ENCODE peak calls at places on chromosome 4, in seven cellular contexts. P, E, F, G, W, N and R are unnamed samples.

GRCh38 chr4:3829954-3830773 is 64.0 kb downstream of the ADRA2C start:
- DNase-seq in P (no peak), E (no peak), F (peak), G (no peak), W (no peak), N (no peak), R (no peak)

GRCh38 chr4:118869808-118870342 is 18.8 kb upstream of the SYNPO2 start:
- DNase-seq in P (no peak), E (no peak), F (no peak), G (no peak), W (no peak), N (no peak), R (no peak)

GRCh38 chr4:168384437-168385141 is 66.0 kb upstream of the DDX60 start:
- DNase-seq in P (no peak), E (peak), F (no peak), G (no peak), W (no peak), N (no peak), R (no peak)

GRCh38 chr4:164413743-164414142 is 340.2 kb upstream of the SMIM31 start:
- DNase-seq in P (no peak), E (no peak), F (no peak), G (no peak), W (no peak), N (no peak), R (no peak)

GRCh38 chr4:53764761-53765490 is 173.6 kb upstream of the LNX1 start:
- DNase-seq in P (no peak), E (no peak), F (no peak), G (no peak), W (no peak), N (no peak), R (no peak)

GRCh38 chr4:151537726-151538125 is 128.8 kb downstream of the FHIP1A start:
- DNase-seq in P (no peak), E (no peak), F (no peak), G (no peak), W (no peak), N (no peak), R (no peak)

GRCh38 chr4:11424000-11424399 is 4.7 kb downstream of the HS3ST1 start:
- DNase-seq in P (peak), E (no peak), F (peak), G (peak), W (peak), N (no peak), R (peak)

GRCh38 chr4:110823251-110823650 is 200.4 kb upstream of the PITX2 start:
- DNase-seq in P (no peak), E (no peak), F (no peak), G (no peak), W (no peak), N (no peak), R (no peak)

GRCh38 chr4:82785248-82786003 is 13.2 kb downstream of the SCD5 start:
- DNase-seq in P (no peak), E (no peak), F (no peak), G (no peak), W (no peak), N (no peak), R (no peak)

GRCh38 chr4:144754562-144755410 is 108.8 kb downstream of the HHIP start:
- DNase-seq in P (no peak), E (no peak), F (peak), G (no peak), W (no peak), N (no peak), R (peak)

GRCh38 chr4:184282251-184282713 is 64.6 kb upstream of the ENPP6 start:
- DNase-seq in P (peak), E (peak), F (peak), G (no peak), W (no peak), N (peak), R (peak)

GRCh38 chr4:111268769-111269414 is 646.0 kb upstream of the PITX2 start:
- DNase-seq in P (no peak), E (no peak), F (no peak), G (no peak), W (no peak), N (no peak), R (peak)

GRCh38 chr4:63831590-63831989 is 577.7 kb downstream of the TECRL start:
- DNase-seq in P (no peak), E (no peak), F (no peak), G (no peak), W (no peak), N (no peak), R (no peak)

GRCh38 chr4:112735474-112735951 is 98.6 kb downstream of the LARP7 start:
- DNase-seq in P (peak), E (no peak), F (no peak), G (no peak), W (no peak), N (peak), R (peak)

GRCh38 chr4:69057620-69058409 is 38.5 kb upstream of the UGT2B7 start:
- DNase-seq in P (no peak), E (peak), F (peak), G (no peak), W (peak), N (no peak), R (no peak)

GRCh38 chr4:153564630-153565525 is 98.7 kb downstream of the TMEM131L start:
- DNase-seq in P (no peak), E (peak), F (no peak), G (no peak), W (no peak), N (no peak), R (no peak)

GRCh38 chr4:100894339-100894870 is 376.6 kb upstream of the EMCN start:
- DNase-seq in P (no peak), E (no peak), F (no peak), G (no peak), W (no peak), N (no peak), R (no peak)

GRCh38 chr4:116016201-116016600 is 902.8 kb upstream of the NDST4 start:
- DNase-seq in P (no peak), E (peak), F (no peak), G (no peak), W (no peak), N (no peak), R (no peak)

GRCh38 chr4:146061610-146062324 is 113.8 kb upstream of the LSM6 start:
- DNase-seq in P (no peak), E (no peak), F (no peak), G (no peak), W (no peak), N (no peak), R (no peak)

GRCh38 chr4:130361616-130362015 is 1265.7 kb downstream of the C4orf33 start:
- DNase-seq in P (no peak), E (no peak), F (no peak), G (no peak), W (no peak), N (no peak), R (no peak)

GRCh38 chr4:41614519-41614918 is 76.6 kb downstream of the LIMCH1 start:
- DNase-seq in P (no peak), E (no peak), F (no peak), G (no peak), W (no peak), N (no peak), R (no peak)

GRCh38 chr4:38560763-38561558 is 103.0 kb upstream of the KLF3 start:
- DNase-seq in P (peak), E (no peak), F (no peak), G (no peak), W (no peak), N (peak), R (peak)

GRCh38 chr4:90715242-90715641 is 588.0 kb downstream of the CCSER1 start:
- DNase-seq in P (no peak), E (no peak), F (no peak), G (no peak), W (no peak), N (no peak), R (no peak)

GRCh38 chr4:38488891-38489861 is 174.8 kb upstream of the KLF3 start:
- DNase-seq in P (no peak), E (no peak), F (peak), G (no peak), W (peak), N (no peak), R (no peak)

GRCh38 chr4:173530326-173531062 is 465 bp upstream of the HAND2 start:
- DNase-seq in P (no peak), E (no peak), F (no peak), G (no peak), W (no peak), N (peak), R (no peak)

GRCh38 chr4:77104405-77105292 is 28.9 kb upstream of the CCNI start:
- DNase-seq in P (no peak), E (peak), F (no peak), G (no peak), W (no peak), N (no peak), R (no peak)

GRCh38 chr4:39770005-39770404 is 72.1 kb downstream of the UBE2K start:
- DNase-seq in P (no peak), E (no peak), F (no peak), G (no peak), W (no peak), N (no peak), R (no peak)

GRCh38 chr4:40308528-40309122 is 26.5 kb upstream of the CHRNA9 start:
- DNase-seq in P (no peak), E (no peak), F (peak), G (no peak), W (no peak), N (no peak), R (no peak)

GRCh38 chr4:38366451-38366850 is 297.5 kb upstream of the KLF3 start:
- DNase-seq in P (no peak), E (no peak), F (no peak), G (no peak), W (no peak), N (no peak), R (no peak)

GRCh38 chr4:57078685-57079521 is 31.3 kb downstream of the IGFBP7 start:
- DNase-seq in P (no peak), E (no peak), F (peak), G (no peak), W (no peak), N (no peak), R (no peak)

GRCh38 chr4:139084425-139085093 is 69.0 kb downstream of the NOCT start:
- DNase-seq in P (no peak), E (no peak), F (no peak), G (no peak), W (no peak), N (no peak), R (no peak)

GRCh38 chr4:183205193-183205592 is 106.1 kb downstream of the WWC2 start:
- DNase-seq in P (no peak), E (no peak), F (no peak), G (no peak), W (no peak), N (no peak), R (no peak)